ENCODE peak calls at places on chromosomes 1 and 21, in seven cellular contexts. R, K, T, M, B, A and G are unnamed samples.

GRCh38 chr1:226046240-226046639 is 16.3 kb upstream of the H3-3A start:
- DNase-seq in R (no peak), K (no peak), T (no peak), M (peak), B (no peak), A (no peak), G (no peak)

GRCh38 chr1:7060826-7061225 is 275.6 kb downstream of the CAMTA1 start:
- DNase-seq in R (no peak), K (no peak), T (no peak), M (no peak), B (no peak), A (no peak), G (no peak)

GRCh38 chr1:224528900-224529299 is 87.2 kb upstream of the CNIH3 start:
- DNase-seq in R (no peak), K (no peak), T (no peak), M (peak), B (peak), A (no peak), G (no peak)

GRCh38 chr1:192167941-192168685 is 9.9 kb downstream of the RGS18 start:
- DNase-seq in R (no peak), K (peak), T (no peak), M (no peak), B (no peak), A (no peak), G (no peak)

GRCh38 chr1:79323240-79324025 is 316.9 kb upstream of the ADGRL4 start:
- DNase-seq in R (no peak), K (no peak), T (no peak), M (peak), B (peak), A (no peak), G (no peak)

GRCh38 chr21:39029086-39029772 is 154.0 kb downstream of the PSMG1 start:
- DNase-seq in R (no peak), K (no peak), T (no peak), M (peak), B (peak), A (no peak), G (no peak)

GRCh38 chr1:86499987-86500593 is 31.4 kb downstream of the CLCA1 start:
- DNase-seq in R (peak), K (peak), T (no peak), M (no peak), B (no peak), A (peak), G (no peak)

GRCh38 chr1:98969753-98970152 is 34.9 kb downstream of the PLPPR5 start:
- DNase-seq in R (no peak), K (no peak), T (no peak), M (no peak), B (no peak), A (no peak), G (no peak)

GRCh38 chr1:52665173-52666020 is 32.4 kb downstream of the SHISAL2A start:
- DNase-seq in R (no peak), K (no peak), T (no peak), M (no peak), B (no peak), A (no peak), G (no peak)

GRCh38 chr1:180773210-180773865 is 139.4 kb upstream of the KIAA1614 start:
- DNase-seq in R (no peak), K (no peak), T (no peak), M (peak), B (no peak), A (no peak), G (no peak)

GRCh38 chr1:161092621-161093028 is 3.3 kb upstream of the NECTIN4 start:
- DNase-seq in R (no peak), K (no peak), T (no peak), M (no peak), B (no peak), A (no peak), G (no peak)

GRCh38 chr1:164950453-164951052 is 391.6 kb downstream of the PBX1 start:
- DNase-seq in R (no peak), K (no peak), T (no peak), M (no peak), B (no peak), A (no peak), G (no peak)

GRCh38 chr1:210695041-210695440 is 366.3 kb downstream of the HHAT start:
- DNase-seq in R (no peak), K (no peak), T (no peak), M (no peak), B (no peak), A (no peak), G (no peak)

GRCh38 chr1:165895451-165895871 is 68.0 kb downstream of the UCK2 start:
- DNase-seq in R (no peak), K (no peak), T (no peak), M (peak), B (no peak), A (no peak), G (no peak)

GRCh38 chr1:206012086-206012859 is 9.1 kb upstream of the RAB7B start:
- DNase-seq in R (no peak), K (peak), T (peak), M (no peak), B (no peak), A (peak), G (peak)

GRCh38 chr21:38956006-38956405 is 150.3 kb downstream of the ETS2 start:
- DNase-seq in R (peak), K (no peak), T (no peak), M (no peak), B (no peak), A (no peak), G (no peak)

GRCh38 chr1:11741919-11742598 is 6.1 kb downstream of the AGTRAP start:
- DNase-seq in R (no peak), K (no peak), T (no peak), M (no peak), B (no peak), A (no peak), G (no peak)